ENCODE peak calls at places on chromosome 16, in five cellular contexts. One of them, this sample, is unnamed.

GRCh38 chr16:61050547-61050946 is 985.7 kb downstream of the CDH8 start:
- DNase-seq in sigmoid colon: peak; percentile 50
- DNase-seq in DND-41: no peak
- DNase-seq in CD8-positive, alpha-beta memory T cell: no peak
- DNase-seq in neural progenitor cell: no peak
- DNase-seq in this sample: no peak

GRCh38 chr16:24838554-24839266 is 7.1 kb upstream of the SLC5A11 start:
- DNase-seq in CD8-positive, alpha-beta memory T cell: no peak
- DNase-seq in neural progenitor cell: no peak
- DNase-seq in DND-41: no peak
- DNase-seq in sigmoid colon: no peak
- DNase-seq in this sample: no peak

GRCh38 chr16:50303605-50304466 is 37.5 kb downstream of the ADCY7 start:
- DNase-seq in DND-41: no peak
- DNase-seq in sigmoid colon: peak; percentile 64
- DNase-seq in neural progenitor cell: no peak
- DNase-seq in CD8-positive, alpha-beta memory T cell: no peak
- DNase-seq in this sample: no peak

GRCh38 chr16:1793578-1794220 is at the start of gene IGFALS:
- DNase-seq in neural progenitor cell: no peak
- DNase-seq in DND-41: no peak
- DNase-seq in CD8-positive, alpha-beta memory T cell: no peak
- DNase-seq in sigmoid colon: no peak
- DNase-seq in this sample: no peak

GRCh38 chr16:76653390-76654026 is 376.3 kb downstream of the CNTNAP4 start:
- DNase-seq in DND-41: peak; percentile 8
- DNase-seq in sigmoid colon: no peak
- DNase-seq in CD8-positive, alpha-beta memory T cell: no peak
- DNase-seq in neural progenitor cell: peak; percentile 81
- DNase-seq in this sample: no peak

GRCh38 chr16:71855937-71856662 is 10.3 kb downstream of the ATXN1L start:
- DNase-seq in sigmoid colon: no peak
- DNase-seq in neural progenitor cell: no peak
- DNase-seq in DND-41: no peak
- DNase-seq in CD8-positive, alpha-beta memory T cell: peak; percentile 49
- DNase-seq in this sample: no peak

GRCh38 chr16:69771651-69771967 is 9.5 kb downstream of the WWP2 start:
- DNase-seq in sigmoid colon: no peak
- DNase-seq in DND-41: no peak
- DNase-seq in neural progenitor cell: no peak
- DNase-seq in CD8-positive, alpha-beta memory T cell: no peak
- DNase-seq in this sample: no peak

GRCh38 chr16:30394603-30395154 is 541 bp upstream of the ZNF48 start:
- DNase-seq in sigmoid colon: no peak
- DNase-seq in CD8-positive, alpha-beta memory T cell: no peak
- DNase-seq in DND-41: peak; percentile 42
- DNase-seq in neural progenitor cell: peak; percentile 87
- DNase-seq in this sample: no peak

GRCh38 chr16:6643083-6643686 is 689.5 kb upstream of the RBFOX1 start:
- DNase-seq in neural progenitor cell: peak; percentile 59
- DNase-seq in CD8-positive, alpha-beta memory T cell: no peak
- DNase-seq in DND-41: peak; percentile 54
- DNase-seq in sigmoid colon: no peak
- DNase-seq in this sample: peak; percentile 44

GRCh38 chr16:5820472-5820871 is 722.9 kb upstream of the EEF2KMT start:
- DNase-seq in sigmoid colon: no peak
- DNase-seq in neural progenitor cell: no peak
- DNase-seq in CD8-positive, alpha-beta memory T cell: no peak
- DNase-seq in DND-41: no peak
- DNase-seq in this sample: no peak

GRCh38 chr16:56894331-56894917 is 29.4 kb downstream of the SLC12A3 start:
- DNase-seq in CD8-positive, alpha-beta memory T cell: no peak
- DNase-seq in sigmoid colon: no peak
- DNase-seq in DND-41: no peak
- DNase-seq in neural progenitor cell: no peak
- DNase-seq in this sample: no peak

GRCh38 chr16:27233731-27234130 is 30.4 kb downstream of the KDM8 start:
- DNase-seq in DND-41: no peak
- DNase-seq in neural progenitor cell: no peak
- DNase-seq in sigmoid colon: peak; percentile 64
- DNase-seq in CD8-positive, alpha-beta memory T cell: no peak
- DNase-seq in this sample: no peak

GRCh38 chr16:55297910-55298175 is 26.2 kb upstream of the IRX6 start:
- DNase-seq in sigmoid colon: no peak
- DNase-seq in neural progenitor cell: no peak
- DNase-seq in DND-41: no peak
- DNase-seq in CD8-positive, alpha-beta memory T cell: no peak
- DNase-seq in this sample: no peak

GRCh38 chr16:12433691-12434390 is 369.8 kb downstream of the CPPED1 start:
- DNase-seq in DND-41: no peak
- DNase-seq in neural progenitor cell: no peak
- DNase-seq in CD8-positive, alpha-beta memory T cell: no peak
- DNase-seq in sigmoid colon: no peak
- DNase-seq in this sample: no peak
- H3K4me3 ChIP-seq in DND-41: no peak overlapping the region
- H3K4me3 ChIP-seq in neural progenitor cell: no peak overlapping the region
- H3K4me3 ChIP-seq in CD8-positive, alpha-beta memory T cell: no peak overlapping the region
- H3K4me3 ChIP-seq in sigmoid colon: no peak overlapping the region
- H3K4me3 ChIP-seq in this sample: no peak overlapping the region

DNA sequence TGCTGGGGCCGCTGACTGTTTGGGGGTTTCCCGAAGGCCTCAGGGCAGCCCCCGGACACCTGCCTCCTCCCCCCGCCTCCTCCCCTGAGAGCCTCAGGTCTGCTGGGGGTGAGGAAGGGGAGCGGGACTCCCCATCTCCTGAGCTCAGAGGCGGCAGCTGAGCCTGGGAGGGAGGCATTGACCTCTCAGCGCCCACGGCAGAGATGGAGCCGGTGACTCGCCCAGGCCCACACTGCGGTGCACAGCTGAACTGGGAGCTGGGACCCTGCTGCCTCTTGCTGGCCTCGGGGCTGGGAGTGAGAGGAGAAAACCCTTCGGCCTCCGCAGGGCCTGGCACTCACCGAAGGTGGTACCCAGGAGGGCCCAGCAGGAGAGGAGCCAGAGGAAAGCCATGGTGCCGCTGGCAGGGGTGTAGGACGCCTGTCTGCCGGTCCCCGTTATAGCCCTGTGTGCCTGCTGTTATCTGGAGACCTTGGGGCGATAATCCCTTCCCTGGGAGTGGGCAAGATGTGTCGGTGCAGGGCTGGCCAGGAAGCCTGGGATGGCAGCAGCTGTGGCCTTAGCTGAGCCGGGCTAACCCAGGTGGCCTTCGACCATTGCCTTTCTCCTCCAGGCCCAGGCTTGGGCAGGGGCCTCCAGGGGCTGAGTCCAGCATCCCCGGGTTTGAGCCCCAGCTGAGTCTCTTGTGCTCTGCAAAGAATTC is at the start of gene CTRB2:
- DNase-seq in sigmoid colon: no peak
- DNase-seq in neural progenitor cell: no peak
- DNase-seq in CD8-positive, alpha-beta memory T cell: no peak
- DNase-seq in DND-41: no peak
- DNase-seq in this sample: no peak
- H3K4me1 ChIP-seq in sigmoid colon: no peaks in the 10 kb centered on the region
- H3K4me1 ChIP-seq in neural progenitor cell: no peaks in the 10 kb centered on the region
- H3K4me1 ChIP-seq in CD8-positive, alpha-beta memory T cell: peaks cover 1% of the 10 kb centered on the region
- H3K4me1 ChIP-seq in DND-41: no peaks in the 10 kb centered on the region
- H3K4me1 ChIP-seq in this sample: no peaks in the 10 kb centered on the region

DNA sequence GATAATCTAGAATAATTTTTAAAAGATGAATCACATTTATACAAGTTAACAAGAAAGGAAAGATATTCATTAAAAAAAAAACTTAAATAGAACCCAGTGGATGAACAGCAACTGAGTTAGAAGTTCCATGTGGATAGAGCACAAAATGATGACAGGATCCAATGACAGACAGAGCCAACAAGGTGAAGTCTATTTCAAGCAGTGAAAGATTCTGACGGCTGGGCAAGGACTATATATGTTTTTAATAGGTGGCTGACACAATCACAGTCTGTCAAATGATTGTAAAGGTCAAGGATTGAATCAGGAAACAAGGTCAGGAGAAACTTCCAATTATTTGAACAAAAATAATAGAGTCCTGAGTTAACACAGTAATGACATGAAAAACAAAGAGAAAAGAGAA is 1460.0 kb upstream of the CDH8 start:
- DNase-seq in sigmoid colon: no peak
- DNase-seq in CD8-positive, alpha-beta memory T cell: no peak
- DNase-seq in DND-41: no peak
- DNase-seq in neural progenitor cell: no peak
- DNase-seq in this sample: no peak
- H3K27me3 ChIP-seq in sigmoid colon: no peaks in the 10 kb centered on the region
- H3K27me3 ChIP-seq in CD8-positive, alpha-beta memory T cell: no peaks in the 10 kb centered on the region
- H3K27me3 ChIP-seq in DND-41: no peaks in the 10 kb centered on the region
- H3K27me3 ChIP-seq in neural progenitor cell: no peaks in the 10 kb centered on the region
- H3K27me3 ChIP-seq in this sample: no peaks in the 10 kb centered on the region

GRCh38 chr16:67482260-67482924 is 955 bp downstream of the AGRP start:
- DNase-seq in sigmoid colon: no peak
- DNase-seq in neural progenitor cell: no peak
- DNase-seq in DND-41: peak; percentile 30
- DNase-seq in CD8-positive, alpha-beta memory T cell: no peak
- DNase-seq in this sample: peak; percentile 10

GRCh38 chr16:67480833-67481560 is at the start of gene ATP6V0D1:
- DNase-seq in sigmoid colon: peak; percentile 99
- DNase-seq in neural progenitor cell: peak; percentile 99
- DNase-seq in DND-41: peak; percentile 99
- DNase-seq in CD8-positive, alpha-beta memory T cell: peak; percentile 99
- DNase-seq in this sample: peak; percentile 99

GRCh38 chr16:67483731-67484525 is 581 bp upstream of the AGRP start:
- DNase-seq in sigmoid colon: no peak
- DNase-seq in neural progenitor cell: no peak
- DNase-seq in DND-41: no peak
- DNase-seq in CD8-positive, alpha-beta memory T cell: no peak
- DNase-seq in this sample: no peak

GRCh38 chr16:67481561-67482259 is 753 bp upstream of the ATP6V0D1 start:
- DNase-seq in neural progenitor cell: no peak
- DNase-seq in CD8-positive, alpha-beta memory T cell: no peak
- DNase-seq in sigmoid colon: peak; percentile 86
- DNase-seq in DND-41: peak; percentile 68
- DNase-seq in this sample: peak; percentile 22

GRCh38 chr16:67483150-67483549 is at the start of gene AGRP:
- DNase-seq in CD8-positive, alpha-beta memory T cell: no peak
- DNase-seq in neural progenitor cell: no peak
- DNase-seq in DND-41: no peak
- DNase-seq in sigmoid colon: no peak
- DNase-seq in this sample: no peak
- H3K4me3 ChIP-seq in CD8-positive, alpha-beta memory T cell: peak within 1 kb of the TSS; percentile 83
- H3K4me3 ChIP-seq in neural progenitor cell: no peak within 1 kb of the TSS
- H3K4me3 ChIP-seq in DND-41: peak within 1 kb of the TSS; percentile 97
- H3K4me3 ChIP-seq in sigmoid colon: no peak within 1 kb of the TSS
- H3K4me3 ChIP-seq in this sample: peak within 1 kb of the TSS; percentile 95

GRCh38 chr16:4411684-4412083 is 4.7 kb downstream of the CORO7 start:
- DNase-seq in CD8-positive, alpha-beta memory T cell: no peak
- DNase-seq in sigmoid colon: peak; percentile 86
- DNase-seq in DND-41: no peak
- DNase-seq in neural progenitor cell: no peak
- DNase-seq in this sample: no peak
- H3K4me1 ChIP-seq in CD8-positive, alpha-beta memory T cell: peaks cover 43% of the 10 kb centered on the region
- H3K4me1 ChIP-seq in sigmoid colon: no peaks in the 10 kb centered on the region
- H3K4me1 ChIP-seq in DND-41: peaks cover 32% of the 10 kb centered on the region
- H3K4me1 ChIP-seq in neural progenitor cell: peaks cover under 1% of the 10 kb centered on the region
- H3K4me1 ChIP-seq in this sample: peaks cover 51% of the 10 kb centered on the region

DNA sequence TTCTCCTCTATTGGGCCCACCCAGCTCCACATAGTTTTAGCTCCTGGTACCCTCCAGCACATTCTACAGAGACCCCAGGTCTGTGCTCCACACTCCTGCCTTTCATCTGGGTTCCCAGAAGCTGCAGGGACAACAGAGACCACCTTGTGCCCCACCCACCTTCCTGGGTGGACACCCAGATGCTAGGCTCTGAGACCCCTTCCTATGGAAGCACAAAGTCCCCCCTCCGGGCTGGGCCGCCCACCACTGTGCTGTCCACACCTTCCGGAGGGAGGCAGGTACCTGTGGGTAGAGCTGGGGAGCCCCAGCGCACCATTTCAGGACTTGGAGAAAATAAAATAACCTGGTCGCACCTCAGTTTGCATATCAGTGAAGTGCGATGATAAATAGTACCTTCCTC is 224.9 kb upstream of the FOXF1 start:
- DNase-seq in DND-41: no peak
- DNase-seq in CD8-positive, alpha-beta memory T cell: no peak
- DNase-seq in neural progenitor cell: no peak
- DNase-seq in sigmoid colon: no peak
- DNase-seq in this sample: no peak
- H3K27me3 ChIP-seq in DND-41: peaks cover 27% of the 10 kb centered on the region
- H3K27me3 ChIP-seq in CD8-positive, alpha-beta memory T cell: peaks cover 28% of the 10 kb centered on the region
- H3K27me3 ChIP-seq in neural progenitor cell: peaks cover 90% of the 10 kb centered on the region
- H3K27me3 ChIP-seq in sigmoid colon: peaks cover 25% of the 10 kb centered on the region
- H3K27me3 ChIP-seq in this sample: peaks cover 20% of the 10 kb centered on the region

GRCh38 chr16:673399-673991 is 2.0 kb upstream of the RHBDL1 start:
- DNase-seq in DND-41: no peak
- DNase-seq in neural progenitor cell: no peak
- DNase-seq in sigmoid colon: no peak
- DNase-seq in CD8-positive, alpha-beta memory T cell: no peak
- DNase-seq in this sample: no peak

GRCh38 chr16:674214-674881 is 1.1 kb upstream of the RHBDL1 start:
- DNase-seq in sigmoid colon: no peak
- DNase-seq in DND-41: no peak
- DNase-seq in CD8-positive, alpha-beta memory T cell: no peak
- DNase-seq in neural progenitor cell: no peak
- DNase-seq in this sample: no peak

GRCh38 chr16:675884-676564 is 553 bp downstream of the RHBDL1 start:
- DNase-seq in CD8-positive, alpha-beta memory T cell: no peak
- DNase-seq in sigmoid colon: no peak
- DNase-seq in DND-41: no peak
- DNase-seq in neural progenitor cell: no peak
- DNase-seq in this sample: no peak

GRCh38 chr16:676565-677297 is 1.3 kb downstream of the RHBDL1 start:
- DNase-seq in DND-41: no peak
- DNase-seq in neural progenitor cell: no peak
- DNase-seq in CD8-positive, alpha-beta memory T cell: no peak
- DNase-seq in sigmoid colon: no peak
- DNase-seq in this sample: no peak

GRCh38 chr16:674968-675883 is at the start of gene RHBDL1:
- DNase-seq in neural progenitor cell: peak; percentile 61
- DNase-seq in sigmoid colon: no peak
- DNase-seq in CD8-positive, alpha-beta memory T cell: no peak
- DNase-seq in DND-41: no peak
- DNase-seq in this sample: no peak
- H3K4me3 ChIP-seq in neural progenitor cell: peak within 1 kb of the TSS; percentile 50
- H3K4me3 ChIP-seq in sigmoid colon: peak within 1 kb of the TSS; percentile 48
- H3K4me3 ChIP-seq in CD8-positive, alpha-beta memory T cell: no peak within 1 kb of the TSS
- H3K4me3 ChIP-seq in DND-41: no peak within 1 kb of the TSS
- H3K4me3 ChIP-seq in this sample: no peak within 1 kb of the TSS

DNA sequence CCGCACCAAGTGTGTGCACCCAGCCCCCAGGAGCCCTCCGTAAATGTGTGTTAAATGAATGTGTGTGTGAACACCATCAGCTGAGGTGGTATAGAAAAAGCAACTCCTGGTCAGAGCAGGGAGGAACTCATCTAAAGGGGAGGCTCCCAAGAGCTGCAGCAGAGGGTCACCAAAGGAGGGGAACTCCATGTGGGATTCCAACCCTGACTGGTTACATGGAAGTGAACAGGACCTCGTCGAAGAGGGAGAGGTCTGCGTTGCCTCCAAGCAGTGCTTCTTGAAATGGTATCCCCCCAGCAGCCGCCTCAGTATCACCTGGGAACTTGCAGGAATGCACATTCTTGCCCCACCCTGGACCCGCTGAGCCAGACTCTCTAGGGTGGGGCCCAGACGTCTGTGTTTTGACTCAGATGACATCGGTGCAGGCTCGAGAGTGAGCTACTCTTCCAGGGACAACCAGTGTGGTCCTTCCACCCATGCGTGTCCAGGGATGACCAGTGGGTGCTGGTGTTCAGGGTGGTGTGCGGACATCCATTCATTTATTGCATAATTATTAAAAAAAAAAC is 30.8 kb downstream of the ADCY9 start:
- DNase-seq in CD8-positive, alpha-beta memory T cell: no peak
- DNase-seq in DND-41: no peak
- DNase-seq in neural progenitor cell: no peak
- DNase-seq in sigmoid colon: no peak
- DNase-seq in this sample: no peak
- H3K4me1 ChIP-seq in CD8-positive, alpha-beta memory T cell: peaks cover 21% of the 10 kb centered on the region
- H3K4me1 ChIP-seq in DND-41: no peaks in the 10 kb centered on the region
- H3K4me1 ChIP-seq in neural progenitor cell: peaks cover 19% of the 10 kb centered on the region
- H3K4me1 ChIP-seq in sigmoid colon: no peaks in the 10 kb centered on the region
- H3K4me1 ChIP-seq in this sample: peaks cover 3% of the 10 kb centered on the region

This sample was measured in CD4-positive, CD25-positive, alpha-beta regulatory T cell.